ENCODE peak calls at places on chromosomes 2 and 18, in five cellular contexts. D, M, P, K and T are unnamed samples.

GRCh38 chr2:146701183-146701582 is 1143.6 kb upstream of the ACVR2A start:
- DNase-seq in M (peak; percentile 11), D (no peak), P (no peak), K (peak; percentile 37), T (no peak)

GRCh38 chr2:99468155-99468554 is 21.7 kb downstream of the REV1 start:
- DNase-seq in K (no peak), D (no peak), M (no peak), P (no peak), T (no peak)

GRCh38 chr2:239204143-239204875 is 196.5 kb downstream of the HDAC4 start:
- DNase-seq in P (peak; percentile 34), K (no peak), M (no peak), D (no peak), T (no peak)

GRCh38 chr2:121697108-121697631 is 39.5 kb downstream of the NIFK start:
- DNase-seq in P (no peak), D (peak; percentile 18), K (no peak), M (no peak), T (no peak)

GRCh38 chr18:24656044-24656443 is 195.6 kb downstream of the HRH4 start:
- DNase-seq in K (no peak), D (no peak), M (no peak), P (no peak), T (no peak)

GRCh38 chr2:105886680-105887079 is 142.0 kb downstream of the NCK2 start:
- DNase-seq in K (no peak), D (no peak), P (no peak), M (no peak), T (no peak)

GRCh38 chr2:233450854-233451575 is 96.7 kb downstream of the DGKD start:
- DNase-seq in M (no peak), D (no peak), K (no peak), P (peak; percentile 30), T (no peak)

GRCh38 chr18:75075016-75075305 is 134.0 kb downstream of the PTGR3 start:
- DNase-seq in K (no peak), P (no peak), M (no peak), D (no peak), T (no peak)

GRCh38 chr2:62999905-63000304 is 50.7 kb upstream of the OTX1 start:
- DNase-seq in D (peak; percentile 63), K (no peak), M (no peak), P (no peak), T (no peak)

GRCh38 chr2:8576525-8577157 is 105.2 kb upstream of the ID2 start:
- DNase-seq in D (no peak), K (peak; percentile 76), M (no peak), P (no peak), T (no peak)

GRCh38 chr2:129379411-129379810 is 600.1 kb upstream of the RAB6C start:
- DNase-seq in M (no peak), D (no peak), P (no peak), K (peak; percentile 53), T (no peak)

GRCh38 chr18:11165138-11165537 is 15.8 kb upstream of the PIEZO2 start:
- DNase-seq in D (no peak), P (no peak), K (no peak), M (no peak), T (no peak)

GRCh38 chr2:120454993-120455789 is 109.3 kb downstream of the INHBB start:
- DNase-seq in K (no peak), P (no peak), M (peak; percentile 68), D (peak; percentile 48), T (no peak)

GRCh38 chr2:174840436-174840835 is 76.2 kb upstream of the CHRNA1 start:
- DNase-seq in K (no peak), P (no peak), M (peak; percentile 49), D (no peak), T (no peak)

GRCh38 chr2:172496096-172496709 is 59.7 kb upstream of the PDK1 start:
- DNase-seq in M (no peak), K (no peak), D (no peak), P (no peak), T (no peak)

GRCh38 chr2:164922119-164922518 is 33.2 kb downstream of the SLC38A11 start:
- DNase-seq in P (no peak), D (no peak), M (peak; percentile 25), K (no peak), T (no peak)

GRCh38 chr2:157497603-157498314 is 53.9 kb upstream of the CYTIP start:
- DNase-seq in K (peak; percentile 50), P (no peak), M (peak; percentile 16), D (peak; percentile 38), T (peak; percentile 49)

GRCh38 chr2:8819948-8820347 is 17.5 kb downstream of the KIDINS220 start:
- DNase-seq in M (no peak), K (no peak), D (no peak), P (no peak), T (no peak)

GRCh38 chr18:41436772-41437171 is 518.3 kb upstream of the PIK3C3 start:
- DNase-seq in D (no peak), P (no peak), K (no peak), M (no peak), T (no peak)

GRCh38 chr2:22406625-22407024 is 978.4 kb upstream of the KLHL29 start:
- DNase-seq in P (no peak), M (no peak), D (no peak), K (no peak), T (no peak)

GRCh38 chr2:172834881-172835280 is 99.2 kb downstream of the RAPGEF4 start:
- DNase-seq in K (no peak), P (no peak), M (no peak), D (no peak), T (no peak)

GRCh38 chr2:225008935-225009334 is 33.3 kb downstream of the DOCK10 start:
- DNase-seq in K (peak; percentile 37), M (no peak), D (no peak), P (no peak), T (no peak)

GRCh38 chr18:71116535-71116934 is 827.7 kb downstream of the SOCS6 start:
- DNase-seq in M (no peak), P (no peak), K (no peak), D (no peak), T (no peak)

GRCh38 chr2:45720210-45720609 is 68.7 kb downstream of the PRKCE start:
- DNase-seq in K (no peak), P (no peak), D (no peak), M (no peak), T (no peak)

GRCh38 chr2:191957996-191958860 is 111.3 kb upstream of the CAVIN2 start:
- DNase-seq in M (no peak), P (no peak), K (no peak), D (peak; percentile 36), T (no peak)

GRCh38 chr2:65528241-65528574 is 95.8 kb upstream of the SPRED2 start:
- DNase-seq in P (no peak), M (no peak), K (no peak), D (no peak), T (no peak)

GRCh38 chr2:239767016-239767905 is 257.9 kb downstream of the NDUFA10 start:
- DNase-seq in D (no peak), K (no peak), P (peak; percentile 31), M (no peak), T (no peak)

GRCh38 chr2:75627902-75628504 is 18.6 kb upstream of the MRPL19 start:
- DNase-seq in M (peak; percentile 83), P (peak; percentile 77), K (peak; percentile 76), D (peak; percentile 84), T (peak; percentile 67)

GRCh38 chr2:242043538-242044205 is 174.1 kb downstream of the RTP5 start:
- DNase-seq in K (no peak), D (no peak), P (no peak), M (no peak), T (no peak)

GRCh38 chr2:101679037-101679726 is 18.3 kb upstream of the MAP4K4 start:
- DNase-seq in M (peak; percentile 88), P (no peak), D (peak; percentile 95), K (no peak), T (no peak)

GRCh38 chr2:236209535-236209934 is 41.3 kb upstream of the GBX2 start:
- DNase-seq in M (no peak), P (no peak), D (no peak), K (no peak), T (no peak)

GRCh38 chr2:190910341-190911136 is 29.9 kb downstream of the GLS start:
- DNase-seq in D (peak; percentile 46), P (no peak), K (no peak), M (no peak), T (no peak)

GRCh38 chr2:72126186-72127100 is 21.2 kb downstream of the CYP26B1 start:
- DNase-seq in P (no peak), K (no peak), D (no peak), M (no peak), T (no peak)

GRCh38 chr2:60549250-60550150 is 4.0 kb downstream of the BCL11A start:
- DNase-seq in P (no peak), D (no peak), M (no peak), K (peak; percentile 45), T (peak; percentile 27)

GRCh38 chr18:55405655-55406373 is 182.2 kb downstream of the TCF4 start:
- DNase-seq in D (peak; percentile 96), P (peak; percentile 93), M (peak; percentile 99), K (no peak), T (no peak)
- TF ChIP-seq CTCF in D (peak; percentile 31), P (no peak), M (peak; percentile 49), K (no peak), T (no peak)

DNA sequence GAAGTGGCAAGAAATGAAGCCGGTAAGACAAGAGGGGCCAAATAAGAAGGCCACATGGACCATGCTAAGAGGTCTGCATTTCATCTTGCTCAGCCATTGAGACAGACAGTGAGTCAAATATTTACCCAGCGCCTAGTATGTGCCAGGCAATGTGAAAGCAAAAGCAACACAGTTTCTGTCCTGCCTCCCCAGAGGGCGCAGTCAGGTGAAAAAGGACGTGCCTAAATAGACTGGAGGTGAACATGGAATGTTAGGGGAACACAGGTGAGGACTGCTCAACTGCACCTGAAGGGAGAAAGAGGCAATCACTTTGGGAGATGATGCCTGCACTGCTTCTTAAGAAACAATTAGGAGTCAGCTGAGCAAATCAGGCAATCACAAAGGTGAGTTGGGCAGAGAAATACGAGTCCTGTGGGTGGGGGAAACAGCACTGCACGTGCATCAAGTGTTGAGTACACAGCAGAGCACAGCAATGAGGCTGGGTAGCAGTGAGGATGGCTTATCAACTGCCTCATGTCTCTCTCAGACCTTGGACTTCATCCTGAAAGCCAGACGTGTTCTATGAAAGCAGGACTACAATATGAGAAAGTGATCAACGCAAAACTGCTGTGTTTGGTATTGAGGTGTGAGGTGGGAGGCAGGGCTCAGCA is 218.3 kb upstream of the SMAD7 start:
- DNase-seq in K (peak; percentile 81), M (no peak), D (no peak), P (no peak), T (peak; percentile 34)
- TF ChIP-seq CTCF in K (peak; percentile 22), M (no peak), D (no peak), P (no peak), T (peak; percentile 20)

GRCh38 chr2:39362595-39362994 is 74.5 kb downstream of the MAP4K3 start:
- DNase-seq in K (no peak), M (no peak), D (no peak), P (no peak), T (no peak)
- TF ChIP-seq CTCF in K (no peak), M (no peak), D (no peak), P (no peak), T (no peak)

DNA sequence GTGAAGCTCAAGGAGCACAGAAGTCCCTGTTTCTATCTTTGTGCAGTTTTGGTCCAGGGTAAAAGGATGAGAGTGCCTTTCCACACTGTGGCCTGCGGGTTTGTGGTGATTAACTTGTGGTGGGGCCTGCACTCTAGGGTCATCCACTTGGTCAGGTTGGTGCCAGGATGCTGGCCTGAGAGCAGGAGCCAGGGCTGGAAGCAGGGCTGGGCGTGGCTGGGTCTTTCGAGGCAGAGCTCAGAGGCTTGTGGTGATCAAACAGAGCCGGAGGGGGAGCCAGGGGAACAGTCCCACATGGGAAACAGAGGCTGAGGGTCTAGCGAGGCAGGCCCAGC is 28.4 kb downstream of the TCF7L1 start:
- DNase-seq in K (no peak), D (peak; percentile 56), P (peak; percentile 35), M (no peak), T (no peak)
- TF ChIP-seq CTCF in K (no peak), D (no peak), P (no peak), M (no peak), T (no peak)